ENCODE peak calls at places on chromosomes 2 and 18, in six cellular contexts. G, F, S, Y, D and T are unnamed samples.

GRCh38 chr18:63131944-63132818 is 187.4 kb downstream of the BCL2 start:
- ATAC-seq in G (no peak), F (no peak), S (peak), Y (peak), D (peak), T (peak)

GRCh38 chr18:25230658-25231326 is 121.2 kb downstream of the ZNF521 start:
- ATAC-seq in G (peak), F (peak), S (no peak), Y (peak), D (peak), T (no peak)

GRCh38 chr2:59297829-59298228 is 1056.7 kb upstream of the FANCL start:
- ATAC-seq in G (no peak), F (peak), S (no peak), Y (no peak), D (no peak), T (no peak)

GRCh38 chr2:132421198-132421780 is 4.7 kb downstream of the GPR39 start:
- ATAC-seq in G (no peak), F (no peak), S (peak), Y (no peak), D (no peak), T (no peak)

GRCh38 chr2:30932850-30933249 is 125.6 kb upstream of the CAPN13 start:
- ATAC-seq in G (no peak), F (peak), S (peak), Y (no peak), D (no peak), T (peak)

GRCh38 chr2:139209586-139209985 is 429.4 kb upstream of the NXPH2 start:
- ATAC-seq in G (no peak), F (no peak), S (no peak), Y (no peak), D (no peak), T (no peak)

GRCh38 chr2:207230261-207231105 is 64.7 kb upstream of the KLF7 start:
- ATAC-seq in G (no peak), F (peak), S (peak), Y (peak), D (no peak), T (no peak)

GRCh38 chr2:33706410-33706809 is 107.3 kb upstream of the FAM98A start:
- ATAC-seq in G (no peak), F (no peak), S (no peak), Y (no peak), D (no peak), T (no peak)

GRCh38 chr2:191187105-191187829 is 36.5 kb upstream of the STAT4 start:
- ATAC-seq in G (no peak), F (no peak), S (peak), Y (no peak), D (no peak), T (no peak)

GRCh38 chr2:240786355-240786841 is 33.6 kb downstream of the KIF1A start:
- ATAC-seq in G (no peak), F (peak), S (no peak), Y (peak), D (peak), T (no peak)

GRCh38 chr2:227415538-227416424 is 28.0 kb upstream of the SCYGR1 start:
- ATAC-seq in G (peak), F (peak), S (no peak), Y (no peak), D (peak), T (no peak)

GRCh38 chr2:137943948-137944347 is 20.3 kb upstream of the HNMT start:
- ATAC-seq in G (no peak), F (no peak), S (no peak), Y (no peak), D (no peak), T (no peak)

GRCh38 chr18:72433756-72434155 is 110.4 kb downstream of the CBLN2 start:
- ATAC-seq in G (no peak), F (no peak), S (no peak), Y (no peak), D (no peak), T (no peak)

GRCh38 chr2:84840306-84840705 is 40.6 kb downstream of the TRABD2A start:
- ATAC-seq in G (no peak), F (no peak), S (peak), Y (peak), D (no peak), T (peak)

GRCh38 chr2:233048569-233049193 is 11.5 kb upstream of the INPP5D start:
- ATAC-seq in G (no peak), F (no peak), S (no peak), Y (no peak), D (peak), T (no peak)

GRCh38 chr2:7748717-7749415 is 831.7 kb downstream of the RNF144A start:
- ATAC-seq in G (no peak), F (no peak), S (peak), Y (peak), D (no peak), T (no peak)

GRCh38 chr2:54185105-54185504 is 69.7 kb downstream of the ACYP2 start:
- ATAC-seq in G (no peak), F (no peak), S (no peak), Y (no peak), D (no peak), T (no peak)

GRCh38 chr18:75322206-75322605 is 105.3 kb downstream of the SMIM21 start:
- ATAC-seq in G (no peak), F (no peak), S (no peak), Y (no peak), D (peak), T (no peak)

GRCh38 chr2:174438146-174438886 is 42.8 kb downstream of the SCRN3 start:
- ATAC-seq in G (no peak), F (no peak), S (no peak), Y (no peak), D (peak), T (no peak)

GRCh38 chr2:197031805-197032204 is 105.3 kb upstream of the PGAP1 start:
- ATAC-seq in G (peak), F (peak), S (no peak), Y (peak), D (no peak), T (no peak)

GRCh38 chr2:229910147-229910831 is 11.5 kb downstream of the TRIP12 start:
- ATAC-seq in G (peak), F (no peak), S (peak), Y (no peak), D (no peak), T (peak)

GRCh38 chr2:144082777-144083176 is 437.1 kb downstream of the ZEB2 start:
- ATAC-seq in G (no peak), F (peak), S (no peak), Y (no peak), D (no peak), T (no peak)

GRCh38 chr2:225668606-225669266 is 269.2 kb downstream of the NYAP2 start:
- ATAC-seq in G (peak), F (peak), S (peak), Y (peak), D (peak), T (peak)

GRCh38 chr2:33314541-33314940 is 161.9 kb upstream of the RASGRP3 start:
- ATAC-seq in G (no peak), F (no peak), S (no peak), Y (no peak), D (no peak), T (no peak)

GRCh38 chr2:152647417-152648010 is 69.7 kb downstream of the PRPF40A start:
- ATAC-seq in G (peak), F (peak), S (no peak), Y (peak), D (peak), T (no peak)

GRCh38 chr2:27591745-27592144 is 8.9 kb downstream of the ZNF512 start:
- ATAC-seq in G (no peak), F (no peak), S (no peak), Y (no peak), D (no peak), T (no peak)

GRCh38 chr2:238771193-238771592 is 76.7 kb upstream of the TWIST2 start:
- ATAC-seq in G (no peak), F (no peak), S (no peak), Y (no peak), D (peak), T (no peak)

GRCh38 chr2:188181439-188181838 is 110.2 kb upstream of the GULP1 start:
- ATAC-seq in G (no peak), F (no peak), S (no peak), Y (no peak), D (peak), T (no peak)

GRCh38 chr2:10375570-10376266 is 72.4 kb downstream of the ODC1 start:
- ATAC-seq in G (no peak), F (no peak), S (no peak), Y (peak), D (no peak), T (peak)

GRCh38 chr2:120503793-120504571 is 158.0 kb downstream of the INHBB start:
- ATAC-seq in G (peak), F (no peak), S (no peak), Y (peak), D (no peak), T (no peak)